ENCODE peak calls at places on chromosomes 4 and X, in nine cellular contexts. One of them, this sample, is unnamed.

GRCh38 chr4:81366786-81367185 is 104.9 kb downstream of the RASGEF1B start:
- DNase-seq in GM23248: peak; percentile 36
- DNase-seq in H1: no peak
- DNase-seq in endothelial cell of umbilical vein: no peak
- DNase-seq in fibroblast of lung: no peak
- DNase-seq in mammary epithelial cell: no peak
- DNase-seq in K562: no peak
- DNase-seq in HCT116: no peak
- DNase-seq in neural progenitor cell: no peak
- DNase-seq in this sample: no peak

GRCh38 chr4:100063355-100063754 is 113.3 kb upstream of the H2AZ1 start:
- DNase-seq in fibroblast of lung: peak; percentile 26
- DNase-seq in neural progenitor cell: no peak
- DNase-seq in mammary epithelial cell: no peak
- DNase-seq in H1: no peak
- DNase-seq in GM23248: no peak
- DNase-seq in HCT116: no peak
- DNase-seq in endothelial cell of umbilical vein: no peak
- DNase-seq in K562: no peak
- DNase-seq in this sample: no peak

GRCh38 chrX:24491741-24492140 is 26.7 kb downstream of the PDK3 start:
- DNase-seq in K562: no peak
- DNase-seq in GM23248: no peak
- DNase-seq in endothelial cell of umbilical vein: no peak
- DNase-seq in fibroblast of lung: no peak
- DNase-seq in mammary epithelial cell: no peak
- DNase-seq in H1: no peak
- DNase-seq in neural progenitor cell: no peak
- DNase-seq in HCT116: no peak
- DNase-seq in this sample: no peak

GRCh38 chr4:19721587-19721986 is 530.1 kb upstream of the SLIT2 start:
- DNase-seq in K562: no peak
- DNase-seq in fibroblast of lung: no peak
- DNase-seq in H1: no peak
- DNase-seq in mammary epithelial cell: no peak
- DNase-seq in HCT116: no peak
- DNase-seq in GM23248: no peak
- DNase-seq in neural progenitor cell: no peak
- DNase-seq in endothelial cell of umbilical vein: peak; percentile 32
- DNase-seq in this sample: no peak

GRCh38 chr4:68369474-68369805 is 19.6 kb upstream of the YTHDC1 start:
- DNase-seq in GM23248: no peak
- DNase-seq in mammary epithelial cell: peak; percentile 90
- DNase-seq in endothelial cell of umbilical vein: no peak
- DNase-seq in K562: no peak
- DNase-seq in H1: no peak
- DNase-seq in neural progenitor cell: no peak
- DNase-seq in HCT116: peak; percentile 32
- DNase-seq in fibroblast of lung: no peak
- DNase-seq in this sample: no peak

GRCh38 chrX:119762718-119763117 is 4.3 kb downstream of the SOWAHD start:
- DNase-seq in endothelial cell of umbilical vein: no peak
- DNase-seq in H1: no peak
- DNase-seq in K562: no peak
- DNase-seq in GM23248: peak; percentile 34
- DNase-seq in neural progenitor cell: no peak
- DNase-seq in fibroblast of lung: no peak
- DNase-seq in mammary epithelial cell: no peak
- DNase-seq in HCT116: no peak
- DNase-seq in this sample: no peak

GRCh38 chrX:20595928-20596550 is 329.3 kb upstream of the RPS6KA3 start:
- DNase-seq in GM23248: peak; percentile 70
- DNase-seq in HCT116: no peak
- DNase-seq in fibroblast of lung: peak; percentile 54
- DNase-seq in neural progenitor cell: no peak
- DNase-seq in mammary epithelial cell: peak; percentile 69
- DNase-seq in endothelial cell of umbilical vein: no peak
- DNase-seq in K562: no peak
- DNase-seq in H1: no peak
- DNase-seq in this sample: no peak

GRCh38 chr4:108425988-108426387 is 194.4 kb upstream of the RPL34 start:
- DNase-seq in K562: no peak
- DNase-seq in fibroblast of lung: peak; percentile 81
- DNase-seq in mammary epithelial cell: peak; percentile 35
- DNase-seq in endothelial cell of umbilical vein: no peak
- DNase-seq in neural progenitor cell: no peak
- DNase-seq in HCT116: no peak
- DNase-seq in H1: no peak
- DNase-seq in GM23248: peak; percentile 77
- DNase-seq in this sample: no peak

GRCh38 chr4:68342139-68342538 is 7.8 kb downstream of the YTHDC1 start:
- DNase-seq in mammary epithelial cell: peak; percentile 76
- DNase-seq in HCT116: no peak
- DNase-seq in neural progenitor cell: peak; percentile 5
- DNase-seq in GM23248: peak; percentile 86
- DNase-seq in fibroblast of lung: peak; percentile 64
- DNase-seq in K562: peak; percentile 44
- DNase-seq in H1: no peak
- DNase-seq in endothelial cell of umbilical vein: peak; percentile 37
- DNase-seq in this sample: no peak

GRCh38 chr4:52664479-52664878 is 5.4 kb upstream of the USP46 start:
- DNase-seq in H1: no peak
- DNase-seq in GM23248: no peak
- DNase-seq in HCT116: no peak
- DNase-seq in fibroblast of lung: no peak
- DNase-seq in mammary epithelial cell: no peak
- DNase-seq in K562: no peak
- DNase-seq in neural progenitor cell: no peak
- DNase-seq in endothelial cell of umbilical vein: no peak
- DNase-seq in this sample: no peak

GRCh38 chrX:81195712-81196111 is 6.0 kb downstream of the HMGN5 start:
- DNase-seq in mammary epithelial cell: peak; percentile 33
- DNase-seq in GM23248: peak; percentile 65
- DNase-seq in H1: peak; percentile 57
- DNase-seq in K562: peak; percentile 63
- DNase-seq in neural progenitor cell: peak; percentile 60
- DNase-seq in endothelial cell of umbilical vein: peak; percentile 58
- DNase-seq in fibroblast of lung: peak; percentile 63
- DNase-seq in HCT116: peak; percentile 33
- DNase-seq in this sample: no peak

GRCh38 chr4:102344955-102345794 is at the start of gene SLC39A8:
- DNase-seq in K562: peak; percentile 94
- DNase-seq in endothelial cell of umbilical vein: peak; percentile 79
- DNase-seq in mammary epithelial cell: peak; percentile 80
- DNase-seq in H1: peak; percentile 89
- DNase-seq in neural progenitor cell: peak; percentile 91
- DNase-seq in GM23248: peak; percentile 91
- DNase-seq in fibroblast of lung: peak; percentile 66
- DNase-seq in HCT116: peak; percentile 66
- DNase-seq in this sample: no peak

GRCh38 chr4:102341201-102341600 is 4.1 kb downstream of the SLC39A8 start:
- DNase-seq in HCT116: no peak
- DNase-seq in endothelial cell of umbilical vein: peak; percentile 58
- DNase-seq in GM23248: no peak
- DNase-seq in K562: no peak
- DNase-seq in H1: no peak
- DNase-seq in mammary epithelial cell: no peak
- DNase-seq in fibroblast of lung: no peak
- DNase-seq in neural progenitor cell: no peak
- DNase-seq in this sample: no peak

GRCh38 chr4:102343964-102344519 is 1.2 kb downstream of the SLC39A8 start:
- DNase-seq in K562: peak; percentile 61
- DNase-seq in HCT116: peak; percentile 41
- DNase-seq in neural progenitor cell: peak; percentile 56
- DNase-seq in mammary epithelial cell: no peak
- DNase-seq in endothelial cell of umbilical vein: no peak
- DNase-seq in H1: no peak
- DNase-seq in fibroblast of lung: no peak
- DNase-seq in GM23248: no peak
- DNase-seq in this sample: no peak

GRCh38 chr4:102344520-102344954 is 745 bp downstream of the SLC39A8 start:
- DNase-seq in H1: peak; percentile 79
- DNase-seq in neural progenitor cell: peak; percentile 79
- DNase-seq in endothelial cell of umbilical vein: peak; percentile 63
- DNase-seq in GM23248: peak; percentile 75
- DNase-seq in mammary epithelial cell: peak; percentile 73
- DNase-seq in K562: peak; percentile 80
- DNase-seq in HCT116: peak; percentile 10
- DNase-seq in fibroblast of lung: peak; percentile 18
- DNase-seq in this sample: no peak

DNA sequence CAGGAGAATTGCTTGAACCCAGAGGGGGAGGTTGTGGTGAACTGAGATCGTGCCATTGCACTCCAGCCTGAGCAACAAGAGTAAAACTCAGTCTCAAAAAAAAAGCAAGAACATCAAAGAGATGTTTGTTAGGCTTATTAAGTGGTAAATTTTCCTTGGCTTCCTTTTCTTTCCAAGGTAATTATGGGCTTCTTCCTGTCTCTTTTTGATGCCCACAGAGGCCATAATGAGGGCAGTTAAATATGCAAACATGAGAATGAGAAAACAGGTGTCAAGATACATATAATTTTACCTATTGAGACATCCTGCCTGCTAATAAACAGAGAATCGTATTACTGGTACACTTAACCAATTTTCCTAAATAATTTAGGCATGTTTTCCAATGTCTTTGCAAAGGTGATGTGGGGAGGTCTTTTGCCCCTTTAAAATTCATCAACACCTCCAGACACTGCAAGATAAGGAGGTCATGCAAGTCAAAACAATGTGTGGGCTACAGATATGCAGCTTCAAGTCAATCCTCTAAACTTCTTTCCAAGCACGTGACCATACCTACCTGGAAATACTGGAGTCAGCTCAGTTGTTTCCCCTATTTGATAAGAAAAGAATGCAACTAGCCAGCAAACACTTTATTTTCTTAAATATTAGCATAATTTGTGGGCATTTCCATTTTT is 2.7 kb downstream of the SLC39A8 start:
- DNase-seq in H1: no peak
- DNase-seq in mammary epithelial cell: no peak
- DNase-seq in K562: peak; percentile 78
- DNase-seq in HCT116: no peak
- DNase-seq in fibroblast of lung: no peak
- DNase-seq in endothelial cell of umbilical vein: no peak
- DNase-seq in GM23248: no peak
- DNase-seq in neural progenitor cell: no peak
- DNase-seq in this sample: no peak
- H3K9ac ChIP-seq in H1: no peak overlapping the region
- H3K9ac ChIP-seq in mammary epithelial cell: no peak overlapping the region
- H3K9ac ChIP-seq in K562: no peak overlapping the region
- H3K9ac ChIP-seq in HCT116: no peak overlapping the region
- H3K9ac ChIP-seq in fibroblast of lung: no peak overlapping the region
- H3K9ac ChIP-seq in endothelial cell of umbilical vein: no peak overlapping the region
- H3K9ac ChIP-seq in GM23248: no peak overlapping the region
- H3K9ac ChIP-seq in neural progenitor cell: no peak overlapping the region
- H3K9ac ChIP-seq in this sample: no peak overlapping the region

DNA sequence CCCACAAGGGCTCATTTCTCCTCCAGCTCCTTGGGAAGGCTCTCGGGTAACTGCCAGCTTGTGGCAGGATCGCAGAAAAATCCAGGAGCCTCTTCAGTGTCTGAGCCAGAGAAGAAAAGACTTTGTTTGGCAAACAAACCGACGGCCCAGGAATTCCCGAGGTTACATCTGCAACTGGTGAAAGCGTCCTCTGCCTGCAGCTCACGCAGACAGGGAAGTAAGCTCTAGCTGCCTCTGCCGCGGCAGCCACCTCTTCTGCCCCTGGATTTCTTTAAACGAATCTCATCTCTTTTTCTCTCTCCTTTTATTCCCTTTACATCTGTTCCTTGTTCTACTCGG is 289 bp downstream of the DCHS2 start:
- DNase-seq in H1: no peak
- DNase-seq in fibroblast of lung: peak; percentile 31
- DNase-seq in GM23248: peak; percentile 35
- DNase-seq in neural progenitor cell: peak; percentile 73
- DNase-seq in endothelial cell of umbilical vein: no peak
- DNase-seq in HCT116: no peak
- DNase-seq in K562: no peak
- DNase-seq in mammary epithelial cell: peak; percentile 48
- DNase-seq in this sample: no peak
- TF ChIP-seq EZH2 in H1: no peak
- TF ChIP-seq EZH2 in fibroblast of lung: peak; percentile 60
- TF ChIP-seq EZH2 in GM23248: peak; percentile 90
- TF ChIP-seq EZH2 in neural progenitor cell: no peak
- TF ChIP-seq EZH2 in endothelial cell of umbilical vein: peak; percentile 34
- TF ChIP-seq EZH2 in HCT116: no peak
- TF ChIP-seq EZH2 in K562: no peak
- TF ChIP-seq EZH2 in mammary epithelial cell: no peak
- TF ChIP-seq EZH2 in this sample: no peak

DNA sequence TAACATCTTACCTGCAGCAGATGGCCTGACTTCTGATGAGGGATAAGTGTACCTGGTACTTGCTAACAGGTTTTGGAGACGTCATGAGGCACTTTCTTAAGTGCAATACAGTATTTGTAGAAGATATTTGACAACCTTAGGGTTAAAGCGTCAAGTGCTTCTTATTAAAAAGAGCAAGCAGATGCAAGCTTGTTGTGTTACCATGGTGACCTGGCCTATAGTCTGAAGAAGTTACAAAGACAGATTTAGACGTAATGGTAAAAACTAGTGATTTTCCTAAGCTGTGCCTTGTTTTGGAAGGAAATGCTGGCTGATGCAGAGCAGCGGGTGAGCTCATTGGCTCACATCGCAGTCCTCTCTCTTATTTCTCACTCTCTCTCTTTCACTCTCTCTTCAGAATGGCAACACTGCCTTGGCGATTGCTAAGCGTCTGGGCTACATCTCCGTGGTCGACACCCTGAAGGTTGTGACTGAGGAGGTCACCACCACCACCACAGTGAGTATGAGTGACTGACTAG is 243.6 kb downstream of the ANK2 start:
- DNase-seq in H1: no peak
- DNase-seq in HCT116: no peak
- DNase-seq in endothelial cell of umbilical vein: no peak
- DNase-seq in neural progenitor cell: peak; percentile 34
- DNase-seq in GM23248: peak; percentile 82
- DNase-seq in K562: no peak
- DNase-seq in fibroblast of lung: peak; percentile 86
- DNase-seq in mammary epithelial cell: no peak
- DNase-seq in this sample: no peak
- H3K4me3 ChIP-seq in H1: peak overlapping the region; percentile 12
- H3K4me3 ChIP-seq in HCT116: no peak overlapping the region
- H3K4me3 ChIP-seq in endothelial cell of umbilical vein: no peak overlapping the region
- H3K4me3 ChIP-seq in neural progenitor cell: peak overlapping the region; percentile 8
- H3K4me3 ChIP-seq in GM23248: peak overlapping the region; percentile 64
- H3K4me3 ChIP-seq in K562: no peak overlapping the region
- H3K4me3 ChIP-seq in fibroblast of lung: peak overlapping the region; percentile 55
- H3K4me3 ChIP-seq in mammary epithelial cell: no peak overlapping the region
- H3K4me3 ChIP-seq in this sample: no peak overlapping the region

DNA sequence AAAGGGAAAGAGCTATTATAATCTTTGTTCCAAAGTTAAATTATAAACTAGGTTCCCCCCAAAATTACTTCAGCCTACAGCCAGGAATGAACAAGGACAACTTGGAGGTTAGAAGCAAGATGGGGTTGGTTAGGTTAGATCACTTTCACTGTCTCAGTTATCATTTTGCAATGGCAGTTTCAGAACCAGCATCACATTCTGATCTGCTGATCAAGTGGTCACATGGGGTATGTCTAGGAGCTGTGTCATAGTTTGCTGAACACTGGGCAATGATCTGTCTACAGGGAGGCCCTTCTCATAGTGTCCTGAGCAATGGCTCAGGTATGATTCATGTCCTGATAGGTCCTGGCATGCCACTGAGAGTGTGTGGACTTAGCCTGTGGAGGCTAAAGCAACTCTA is 41.6 kb upstream of the XIAP start:
- DNase-seq in endothelial cell of umbilical vein: no peak
- DNase-seq in neural progenitor cell: no peak
- DNase-seq in GM23248: peak; percentile 88
- DNase-seq in mammary epithelial cell: peak; percentile 96
- DNase-seq in fibroblast of lung: peak; percentile 20
- DNase-seq in HCT116: no peak
- DNase-seq in H1: no peak
- DNase-seq in K562: no peak
- DNase-seq in this sample: no peak
- H3K9ac ChIP-seq in endothelial cell of umbilical vein: no peak overlapping the region
- H3K9ac ChIP-seq in neural progenitor cell: no peak overlapping the region
- H3K9ac ChIP-seq in GM23248: no peak overlapping the region
- H3K9ac ChIP-seq in mammary epithelial cell: no peak overlapping the region
- H3K9ac ChIP-seq in fibroblast of lung: no peak overlapping the region
- H3K9ac ChIP-seq in HCT116: no peak overlapping the region
- H3K9ac ChIP-seq in H1: no peak overlapping the region
- H3K9ac ChIP-seq in K562: no peak overlapping the region
- H3K9ac ChIP-seq in this sample: no peak overlapping the region